ENCODE peak calls at places on chromosome X, in seven cellular contexts. I, L, A, M, Q, U and B are unnamed samples.

GRCh38 chrX:53445977-53446376 is 11.8 kb upstream of the HSD17B10 start:
- DNase-seq in I (peak; percentile 15), L (peak; percentile 57), A (no peak), M (peak; percentile 51), Q (no peak), U (peak; percentile 39), B (peak; percentile 9)

GRCh38 chrX:7330971-7331746 is 183.2 kb upstream of the PUDP start:
- DNase-seq in I (no peak), L (peak; percentile 38), A (peak; percentile 89), M (no peak), Q (no peak), U (no peak), B (no peak)

GRCh38 chrX:107324493-107325310 is 118.3 kb downstream of the DNAAF6 start:
- DNase-seq in I (peak; percentile 16), L (peak; percentile 36), A (peak; percentile 12), M (peak; percentile 81), Q (no peak), U (peak; percentile 10), B (no peak)

GRCh38 chrX:145817299-145817665 is 347 bp upstream of the SLITRK2 start:
- DNase-seq in I (peak; percentile 68), L (no peak), A (no peak), M (no peak), Q (no peak), U (no peak), B (no peak)

GRCh38 chrX:31555506-31555905 is 483.7 kb upstream of the FTHL17 start:
- DNase-seq in I (peak; percentile 36), L (no peak), A (peak; percentile 39), M (no peak), Q (no peak), U (no peak), B (no peak)

GRCh38 chrX:85499400-85499799 is 119.9 kb upstream of the POF1B start:
- DNase-seq in I (no peak), L (no peak), A (no peak), M (no peak), Q (no peak), U (no peak), B (no peak)

GRCh38 chrX:101658661-101659477 is 781 bp downstream of the ARMCX2 start:
- DNase-seq in I (peak; percentile 60), L (peak; percentile 84), A (peak; percentile 20), M (peak; percentile 79), Q (no peak), U (peak; percentile 68), B (peak; percentile 30)

GRCh38 chrX:21766101-21766500 is 8.2 kb upstream of the SMPX start:
- DNase-seq in I (no peak), L (no peak), A (no peak), M (no peak), Q (no peak), U (no peak), B (no peak)

GRCh38 chrX:34426334-34426733 is 230.8 kb downstream of the TMEM47 start:
- DNase-seq in I (peak; percentile 8), L (no peak), A (no peak), M (no peak), Q (no peak), U (no peak), B (no peak)

GRCh38 chrX:42746606-42747005 is 31.4 kb downstream of the PPP1R2C start:
- DNase-seq in I (peak; percentile 42), L (no peak), A (peak; percentile 86), M (no peak), Q (no peak), U (no peak), B (no peak)

GRCh38 chrX:75603833-75604232 is 81.0 kb upstream of the ZDHHC15 start:
- DNase-seq in I (no peak), L (no peak), A (no peak), M (no peak), Q (no peak), U (no peak), B (peak; percentile 25)

GRCh38 chrX:153611298-153612095 is 12.6 kb upstream of the CCNQ start:
- DNase-seq in I (no peak), L (no peak), A (no peak), M (no peak), Q (no peak), U (no peak), B (no peak)

GRCh38 chrX:130801901-130802300 is 101.1 kb downstream of the ENOX2 start:
- DNase-seq in I (no peak), L (no peak), A (no peak), M (no peak), Q (no peak), U (no peak), B (no peak)

GRCh38 chrX:50613846-50614245 is 143.2 kb upstream of the DGKK start:
- DNase-seq in I (no peak), L (no peak), A (peak; percentile 16), M (no peak), Q (no peak), U (no peak), B (no peak)

GRCh38 chrX:137432609-137433008 is 133.3 kb upstream of the ZIC3 start:
- DNase-seq in I (peak; percentile 6), L (no peak), A (no peak), M (peak; percentile 52), Q (no peak), U (no peak), B (no peak)

GRCh38 chrX:72358313-72358712 is 52.6 kb upstream of the CITED1 start:
- DNase-seq in I (no peak), L (no peak), A (peak; percentile 34), M (no peak), Q (no peak), U (no peak), B (no peak)

GRCh38 chrX:154022108-154022507 is 2.4 kb upstream of the IRAK1 start:
- DNase-seq in I (no peak), L (no peak), A (no peak), M (no peak), Q (no peak), U (no peak), B (no peak)

GRCh38 chrX:130118396-130118795 is 8.1 kb upstream of the ELF4 start:
- DNase-seq in I (peak; percentile 76), L (no peak), A (peak; percentile 85), M (no peak), Q (no peak), U (no peak), B (peak; percentile 53)

GRCh38 chrX:41389311-41389888 is 55.4 kb downstream of the DDX3X start:
- DNase-seq in I (no peak), L (no peak), A (no peak), M (no peak), Q (no peak), U (no peak), B (no peak)

GRCh38 chrX:37380920-37381319 is 31.8 kb downstream of the PRRG1 start:
- DNase-seq in I (peak; percentile 66), L (no peak), A (peak; percentile 83), M (no peak), Q (no peak), U (no peak), B (no peak)

GRCh38 chrX:111728096-111728495 is 47.1 kb downstream of the ALG13 start:
- DNase-seq in I (no peak), L (no peak), A (peak; percentile 33), M (no peak), Q (no peak), U (no peak), B (no peak)

GRCh38 chrX:51487960-51488267 is 8.5 kb downstream of the NUDT11 start:
- DNase-seq in I (no peak), L (no peak), A (peak; percentile 31), M (no peak), Q (no peak), U (no peak), B (no peak)

GRCh38 chrX:108000751-108001150 is 18.6 kb upstream of the TEX13B start:
- DNase-seq in I (no peak), L (no peak), A (no peak), M (no peak), Q (no peak), U (no peak), B (no peak)

GRCh38 chrX:38986586-38986985 is 185.3 kb downstream of the MID1IP1 start:
- DNase-seq in I (no peak), L (no peak), A (no peak), M (peak; percentile 17), Q (no peak), U (no peak), B (no peak)

GRCh38 chrX:46257451-46257879 is 287.8 kb downstream of the ZNF674 start:
- DNase-seq in I (no peak), L (no peak), A (no peak), M (no peak), Q (no peak), U (no peak), B (no peak)

GRCh38 chrX:40470830-40471429 is 109.8 kb upstream of the ATP6AP2 start:
- DNase-seq in I (no peak), L (no peak), A (no peak), M (no peak), Q (no peak), U (no peak), B (no peak)

GRCh38 chrX:119734897-119735339 is 23.5 kb upstream of the SOWAHD start:
- DNase-seq in I (no peak), L (peak; percentile 73), A (no peak), M (no peak), Q (no peak), U (no peak), B (no peak)

GRCh38 chrX:54447461-54447860 is 7.3 kb downstream of the TSR2 start:
- DNase-seq in I (no peak), L (no peak), A (peak; percentile 10), M (no peak), Q (no peak), U (no peak), B (no peak)

GRCh38 chrX:9598344-9598743 is 133.5 kb downstream of the TBL1X start:
- DNase-seq in I (no peak), L (no peak), A (no peak), M (no peak), Q (no peak), U (no peak), B (no peak)

GRCh38 chrX:19899234-19899788 is 11.9 kb upstream of the SH3KBP1 start:
- DNase-seq in I (no peak), L (no peak), A (no peak), M (no peak), Q (no peak), U (no peak), B (no peak)

GRCh38 chrX:120244735-120245498 is 5.7 kb upstream of the ZBTB33 start:
- DNase-seq in I (peak; percentile 68), L (peak; percentile 70), A (peak; percentile 68), M (peak; percentile 67), Q (peak; percentile 86), U (peak; percentile 55), B (peak; percentile 17)

GRCh38 chrX:133888941-133889340 is 96.5 kb downstream of the GPC3 start:
- DNase-seq in I (no peak), L (no peak), A (no peak), M (no peak), Q (no peak), U (no peak), B (no peak)

GRCh38 chrX:32966956-32967355 is 244.4 kb downstream of the DMD start:
- DNase-seq in I (no peak), L (no peak), A (no peak), M (no peak), Q (no peak), U (no peak), B (no peak)

GRCh38 chrX:115966920-115967319 is 203.6 kb upstream of the AGTR2 start:
- DNase-seq in I (no peak), L (no peak), A (no peak), M (no peak), Q (no peak), U (no peak), B (no peak)

GRCh38 chrX:33106737-33107136 is 104.6 kb downstream of the DMD start:
- DNase-seq in I (no peak), L (no peak), A (no peak), M (no peak), Q (no peak), U (no peak), B (no peak)

GRCh38 chrX:92260102-92260501 is 480.9 kb downstream of the PCDH11X start:
- DNase-seq in I (peak; percentile 68), L (no peak), A (no peak), M (peak; percentile 40), Q (no peak), U (no peak), B (no peak)

GRCh38 chrX:130726661-130727060 is 176.3 kb downstream of the ENOX2 start:
- DNase-seq in I (no peak), L (no peak), A (peak; percentile 62), M (no peak), Q (no peak), U (no peak), B (no peak)

GRCh38 chrX:11351375-11352295 is 58.4 kb downstream of the AMELX start:
- DNase-seq in I (peak; percentile 21), L (no peak), A (peak; percentile 76), M (no peak), Q (peak; percentile 76), U (no peak), B (no peak)